ENCODE peak calls at places on chromosomes 11 and 22, in four cellular contexts. One of them, this sample, is unnamed.
A peak's percentile ranks its signal among the peaks of the same experiment; 100 is the strongest.

GRCh38 chr11:16987205-16987568 is 27.0 kb downstream of the PLEKHA7 start:
- DNase-seq in mesenchymal stem cell: no peak
- DNase-seq in H1: no peak
- DNase-seq in IMR-90: no peak
- DNase-seq in this sample: no peak

GRCh38 chr22:40417881-40418280 is 47.5 kb downstream of the SGSM3 start:
- DNase-seq in mesenchymal stem cell: no peak
- DNase-seq in IMR-90: no peak
- DNase-seq in H1: no peak
- DNase-seq in this sample: no peak

GRCh38 chr11:92854952-92855351 is 114.5 kb upstream of the MTNR1B start:
- DNase-seq in mesenchymal stem cell: no peak
- DNase-seq in IMR-90: no peak
- DNase-seq in H1: no peak
- DNase-seq in this sample: no peak

GRCh38 chr11:23124996-23125395 is 264.7 kb upstream of the CCDC179 start:
- DNase-seq in H1: no peak
- DNase-seq in mesenchymal stem cell: peak; percentile 54
- DNase-seq in IMR-90: no peak
- DNase-seq in this sample: no peak

GRCh38 chr11:29184939-29185890 is 831.6 kb downstream of the KCNA4 start:
- DNase-seq in IMR-90: peak; percentile 98
- DNase-seq in mesenchymal stem cell: peak; percentile 93
- DNase-seq in H1: no peak
- DNase-seq in this sample: no peak

GRCh38 chr11:117071344-117071787 is 26.9 kb downstream of the SIK3 start:
- DNase-seq in mesenchymal stem cell: peak; percentile 77
- DNase-seq in IMR-90: no peak
- DNase-seq in H1: no peak
- DNase-seq in this sample: no peak

GRCh38 chr11:69915501-69916250 is 96.5 kb upstream of the FGF3 start:
- DNase-seq in mesenchymal stem cell: peak; percentile 82
- DNase-seq in IMR-90: peak; percentile 76
- DNase-seq in H1: no peak
- DNase-seq in this sample: peak; percentile 80

GRCh38 chr11:109606256-109606655 is 184.3 kb downstream of the C11orf87 start:
- DNase-seq in H1: no peak
- DNase-seq in IMR-90: no peak
- DNase-seq in mesenchymal stem cell: no peak
- DNase-seq in this sample: no peak

GRCh38 chr11:72752088-72752914 is at the start of gene ARAP1:
- DNase-seq in IMR-90: peak; percentile 59
- DNase-seq in mesenchymal stem cell: peak; percentile 77
- DNase-seq in H1: no peak
- DNase-seq in this sample: peak; percentile 60

GRCh38 chr22:23521442-23522113 is 58.5 kb downstream of the IGLL1 start:
- DNase-seq in H1: peak; percentile 44
- DNase-seq in IMR-90: peak; percentile 75
- DNase-seq in mesenchymal stem cell: peak; percentile 95
- DNase-seq in this sample: peak; percentile 93

GRCh38 chr22:26576026-26576680 is 13.8 kb downstream of the TPST2 start:
- DNase-seq in IMR-90: peak; percentile 39
- DNase-seq in H1: no peak
- DNase-seq in mesenchymal stem cell: no peak
- DNase-seq in this sample: no peak

GRCh38 chr22:17808688-17809403 is 34.6 kb upstream of the BID start:
- DNase-seq in H1: no peak
- DNase-seq in IMR-90: peak; percentile 6
- DNase-seq in mesenchymal stem cell: peak; percentile 49
- DNase-seq in this sample: no peak

GRCh38 chr22:42379961-42380537 is 52.2 kb downstream of the NFAM1 start:
- DNase-seq in mesenchymal stem cell: no peak
- DNase-seq in H1: no peak
- DNase-seq in IMR-90: no peak
- DNase-seq in this sample: no peak

GRCh38 chr11:86632499-86633269 is 39.7 kb downstream of the ME3 start:
- DNase-seq in IMR-90: peak; percentile 99
- DNase-seq in mesenchymal stem cell: peak; percentile 99
- DNase-seq in H1: peak; percentile 39
- DNase-seq in this sample: peak; percentile 12

GRCh38 chr11:24422371-24422770 is 74.5 kb upstream of the LUZP2 start:
- DNase-seq in H1: no peak
- DNase-seq in IMR-90: peak; percentile 36
- DNase-seq in mesenchymal stem cell: no peak
- DNase-seq in this sample: no peak

GRCh38 chr22:37591823-37592404 is 12.0 kb upstream of the LGALS2 start:
- DNase-seq in mesenchymal stem cell: no peak
- DNase-seq in IMR-90: no peak
- DNase-seq in H1: no peak
- DNase-seq in this sample: no peak
- H3K4me2 ChIP-seq in mesenchymal stem cell: no peak overlapping the region
- H3K4me2 ChIP-seq in IMR-90: no peak overlapping the region
- H3K4me2 ChIP-seq in H1: peak overlapping the region; percentile 36
- H3K4me2 ChIP-seq in this sample: no peak overlapping the region

GRCh38 chr11:13352711-13353110 is 75.1 kb downstream of the BMAL1 start:
- DNase-seq in H1: no peak
- DNase-seq in IMR-90: no peak
- DNase-seq in mesenchymal stem cell: no peak
- DNase-seq in this sample: no peak

GRCh38 chr11:13357232-13357631 is 79.6 kb downstream of the BMAL1 start:
- DNase-seq in IMR-90: no peak
- DNase-seq in mesenchymal stem cell: no peak
- DNase-seq in H1: no peak
- DNase-seq in this sample: no peak

GRCh38 chr11:13358871-13359270 is 81.3 kb downstream of the BMAL1 start:
- DNase-seq in IMR-90: peak; percentile 77
- DNase-seq in mesenchymal stem cell: peak; percentile 34
- DNase-seq in H1: no peak
- DNase-seq in this sample: no peak

GRCh38 chr11:13355191-13355590 is 77.6 kb downstream of the BMAL1 start:
- DNase-seq in IMR-90: no peak
- DNase-seq in mesenchymal stem cell: no peak
- DNase-seq in H1: no peak
- DNase-seq in this sample: no peak

DNA sequence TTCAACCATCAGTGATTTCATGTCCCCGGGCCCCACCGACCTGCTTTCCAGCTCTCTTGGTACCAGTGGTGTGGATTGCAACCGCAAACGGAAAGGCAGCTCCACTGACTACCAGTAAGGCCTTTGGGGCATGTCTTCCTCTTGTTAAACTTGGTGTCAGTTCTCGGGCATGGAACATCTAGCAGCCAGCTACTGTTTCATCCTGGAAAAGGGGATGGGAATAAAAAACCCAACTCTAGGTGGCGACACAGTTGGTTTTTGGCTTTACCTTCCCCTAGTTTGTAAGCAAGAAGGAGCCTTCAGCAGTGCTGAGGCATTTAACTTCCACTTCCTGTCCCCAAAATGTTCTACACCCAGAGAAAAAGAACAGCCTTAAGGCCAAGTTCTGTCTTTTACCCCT is 76.7 kb downstream of the BMAL1 start:
- DNase-seq in H1: no peak
- DNase-seq in mesenchymal stem cell: no peak
- DNase-seq in IMR-90: peak; percentile 29
- DNase-seq in this sample: no peak
- H3K14ac ChIP-seq in H1: no peak overlapping the region
- H3K14ac ChIP-seq in mesenchymal stem cell: no peak overlapping the region
- H3K14ac ChIP-seq in IMR-90: no peak overlapping the region
- H3K14ac ChIP-seq in this sample: no peak overlapping the region

GRCh38 chr11:8018742-8019631 is 31.9 kb downstream of the EIF3F start:
- DNase-seq in mesenchymal stem cell: peak; percentile 78
- DNase-seq in IMR-90: peak; percentile 69
- DNase-seq in H1: no peak
- DNase-seq in this sample: peak; percentile 75

GRCh38 chr11:8017071-8017470 is 29.9 kb downstream of the EIF3F start:
- DNase-seq in H1: no peak
- DNase-seq in IMR-90: no peak
- DNase-seq in mesenchymal stem cell: no peak
- DNase-seq in this sample: no peak

GRCh38 chr11:8017894-8018741 is 31.0 kb downstream of the EIF3F start:
- DNase-seq in mesenchymal stem cell: peak; percentile 40
- DNase-seq in H1: no peak
- DNase-seq in IMR-90: no peak
- DNase-seq in this sample: no peak

GRCh38 chr11:8015753-8016239 is 28.7 kb downstream of the EIF3F start:
- DNase-seq in mesenchymal stem cell: peak; percentile 32
- DNase-seq in H1: no peak
- DNase-seq in IMR-90: peak; percentile 69
- DNase-seq in this sample: no peak

DNA sequence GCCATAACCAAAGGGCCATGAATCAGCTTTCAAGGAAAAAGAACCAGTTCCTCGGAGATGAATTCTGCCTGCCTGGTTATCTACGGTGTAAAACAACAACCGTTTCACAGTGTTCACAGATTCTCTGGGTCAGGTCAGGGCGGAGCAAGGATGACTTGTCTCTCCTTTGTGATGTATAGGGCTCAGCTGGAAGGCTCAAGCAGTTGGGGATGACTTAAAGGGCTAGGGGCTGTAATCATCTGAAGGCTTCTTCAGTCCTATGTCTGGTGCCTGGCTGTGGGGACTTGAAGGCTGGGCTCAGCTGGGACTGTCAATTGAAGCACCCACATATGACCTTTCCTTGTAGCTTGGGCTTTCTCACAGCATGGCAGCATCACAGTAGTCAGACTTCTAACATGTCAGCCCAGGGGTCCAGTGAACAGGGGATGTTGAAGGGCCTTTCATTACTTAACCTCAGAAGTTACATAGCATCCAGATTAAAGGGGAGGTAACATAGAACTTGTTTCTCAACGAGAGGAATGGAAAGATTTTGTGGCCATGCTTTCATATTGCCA is 29.3 kb downstream of the EIF3F start:
- DNase-seq in H1: no peak
- DNase-seq in IMR-90: no peak
- DNase-seq in mesenchymal stem cell: no peak
- DNase-seq in this sample: no peak
- H3K4me2 ChIP-seq in H1: peak overlapping the region; percentile 64
- H3K4me2 ChIP-seq in IMR-90: peak overlapping the region; percentile 70
- H3K4me2 ChIP-seq in mesenchymal stem cell: no peak overlapping the region
- H3K4me2 ChIP-seq in this sample: no peak overlapping the region

GRCh38 chr11:66221726-66222236 is 46.7 kb upstream of the RAB1B start:
- DNase-seq in H1: no peak
- DNase-seq in mesenchymal stem cell: peak; percentile 26
- DNase-seq in IMR-90: peak; percentile 24
- DNase-seq in this sample: no peak
- H3K14ac ChIP-seq in H1: no peak overlapping the region
- H3K14ac ChIP-seq in mesenchymal stem cell: no peak overlapping the region
- H3K14ac ChIP-seq in IMR-90: no peak overlapping the region
- H3K14ac ChIP-seq in this sample: no peak overlapping the region

DNA sequence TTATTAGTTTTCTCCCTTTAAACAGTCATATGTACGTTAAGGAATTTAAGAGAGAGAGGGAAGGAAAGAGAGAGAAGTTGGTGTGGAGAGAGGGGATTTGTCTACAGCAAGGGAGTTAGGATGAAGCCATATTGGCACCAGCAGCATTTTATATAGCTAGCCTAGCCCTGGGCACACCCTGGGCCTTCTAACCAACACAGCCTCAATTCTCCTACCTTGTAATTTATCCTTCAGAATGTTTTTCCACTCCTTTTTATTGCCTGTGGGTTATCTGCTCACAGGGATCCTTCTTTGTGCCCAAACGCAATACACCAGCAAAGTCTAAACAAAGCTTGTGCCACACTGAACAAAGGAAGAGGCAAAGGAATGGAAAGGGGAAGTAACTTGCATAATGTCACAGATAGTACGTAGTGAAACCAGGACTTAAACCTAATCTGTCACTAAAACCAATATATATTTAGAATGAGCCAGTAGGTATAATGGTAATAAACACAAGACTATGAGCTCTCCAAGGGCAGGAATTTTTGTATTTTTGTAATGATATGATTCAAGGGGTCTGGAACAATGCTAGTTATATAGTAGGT is 613.8 kb upstream of the TENM4 start:
- DNase-seq in mesenchymal stem cell: no peak
- DNase-seq in H1: no peak
- DNase-seq in IMR-90: no peak
- DNase-seq in this sample: no peak
- H3K4me2 ChIP-seq in mesenchymal stem cell: no peak overlapping the region
- H3K4me2 ChIP-seq in H1: no peak overlapping the region
- H3K4me2 ChIP-seq in IMR-90: no peak overlapping the region
- H3K4me2 ChIP-seq in this sample: no peak overlapping the region

DNA sequence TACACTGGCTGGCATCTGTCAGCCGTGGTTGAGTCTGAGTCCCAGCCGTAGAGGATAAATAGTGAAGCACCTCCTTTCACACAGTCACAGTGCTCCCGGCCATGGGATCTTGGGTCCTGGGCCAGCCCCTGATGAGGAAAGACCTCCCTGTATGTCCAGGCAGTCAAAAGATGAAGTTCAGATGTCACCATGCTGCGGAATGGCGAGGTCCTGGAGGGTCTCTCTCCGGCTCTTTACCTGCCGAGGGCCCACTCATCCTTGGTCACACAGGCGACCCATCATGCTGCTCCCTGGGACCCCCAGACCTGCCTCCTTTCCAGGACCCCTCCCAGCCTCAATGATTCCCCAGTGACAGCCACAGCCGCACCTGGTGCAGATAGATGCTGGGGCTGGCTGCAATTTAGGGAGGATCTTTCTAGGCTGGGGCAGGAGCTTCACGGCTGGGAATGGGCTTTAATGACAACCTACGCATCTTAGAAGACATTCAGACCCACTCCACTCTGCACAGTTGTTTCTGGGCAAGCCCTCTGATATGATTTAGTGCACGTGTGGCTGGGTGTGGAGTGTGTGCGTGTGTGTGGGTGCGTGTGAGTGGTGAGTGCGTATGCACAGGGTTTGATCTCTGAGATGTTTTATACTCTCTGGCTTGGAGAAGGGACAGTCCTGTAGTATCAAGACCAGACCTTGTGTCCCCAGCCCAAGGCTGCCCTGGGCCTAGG is 79.7 kb downstream of the FBLN1 start:
- DNase-seq in mesenchymal stem cell: no peak
- DNase-seq in IMR-90: no peak
- DNase-seq in H1: no peak
- DNase-seq in this sample: no peak
- H3K14ac ChIP-seq in mesenchymal stem cell: no peak overlapping the region
- H3K14ac ChIP-seq in IMR-90: no peak overlapping the region
- H3K14ac ChIP-seq in H1: no peak overlapping the region
- H3K14ac ChIP-seq in this sample: no peak overlapping the region

GRCh38 chr11:118883004-118883367 is 706 bp upstream of the CXCR5 start:
- DNase-seq in mesenchymal stem cell: no peak
- DNase-seq in H1: no peak
- DNase-seq in IMR-90: no peak
- DNase-seq in this sample: no peak

GRCh38 chr11:118882489-118882888 is 1.2 kb upstream of the CXCR5 start:
- DNase-seq in IMR-90: no peak
- DNase-seq in mesenchymal stem cell: peak; percentile 84
- DNase-seq in H1: no peak
- DNase-seq in this sample: no peak

GRCh38 chr11:118885319-118885718 is 1.6 kb downstream of the CXCR5 start:
- DNase-seq in mesenchymal stem cell: no peak
- DNase-seq in H1: no peak
- DNase-seq in IMR-90: no peak
- DNase-seq in this sample: no peak

GRCh38 chr11:118884613-118885274 is 1.1 kb downstream of the CXCR5 start:
- DNase-seq in H1: no peak
- DNase-seq in IMR-90: no peak
- DNase-seq in mesenchymal stem cell: no peak
- DNase-seq in this sample: no peak

GRCh38 chr11:118883368-118884071 is at the start of gene CXCR5:
- DNase-seq in mesenchymal stem cell: peak; percentile 59
- DNase-seq in H1: no peak
- DNase-seq in IMR-90: peak; percentile 35
- DNase-seq in this sample: no peak
- H3K4me2 ChIP-seq in mesenchymal stem cell: no peak within 1 kb of the TSS
- H3K4me2 ChIP-seq in H1: no peak within 1 kb of the TSS
- H3K4me2 ChIP-seq in IMR-90: no peak within 1 kb of the TSS
- H3K4me2 ChIP-seq in this sample: no peak within 1 kb of the TSS